ENCODE peak calls at places on chromosomes 7 and 10, in seven cellular contexts. Y is WTC11, P is osteocyte, S is progenitor cell of endocrine pancreas, A is ovary, H is heart right ventricle, V is fibroblast of pulmonary artery. K is an unnamed sample.

GRCh38 chr10:104170610-104171269 is 48.8 kb downstream of the SFR1 start:
- DNase-seq in Y (no peak), P (no peak), S (no peak), A (no peak), H (no peak), V (no peak), K (no peak)

GRCh38 chr10:72258617-72259016 is 15.1 kb upstream of the DDIT4 start:
- DNase-seq in Y (no peak), P (no peak), S (no peak), A (no peak), H (no peak), V (no peak), K (no peak)

GRCh38 chr7:45662018-45662417 is 87.8 kb downstream of the ADCY1 start:
- DNase-seq in Y (no peak), P (peak; percentile 53), S (no peak), A (no peak), H (no peak), V (no peak), K (no peak)

GRCh38 chr10:114491419-114491818 is 87.1 kb upstream of the AFAP1L2 start:
- DNase-seq in Y (no peak), P (no peak), S (no peak), A (no peak), H (no peak), V (no peak), K (no peak)

GRCh38 chr10:46290101-46290884 is 3.5 kb downstream of the ANTXRL start:
- DNase-seq in Y (no peak), P (no peak), S (no peak), A (no peak), H (no peak), V (no peak), K (no peak)

GRCh38 chr10:130399425-130399950 is 263.3 kb downstream of the GLRX3 start:
- DNase-seq in Y (no peak), P (peak; percentile 62), S (no peak), A (no peak), H (no peak), V (no peak), K (no peak)

GRCh38 chr10:132669208-132669861 is 116.6 kb downstream of the NKX6-2 start:
- DNase-seq in Y (peak; percentile 5), P (no peak), S (no peak), A (no peak), H (no peak), V (no peak), K (no peak)

GRCh38 chr10:96910488-96911395 is 78.6 kb downstream of the LCOR start:
- DNase-seq in Y (no peak), P (no peak), S (no peak), A (no peak), H (no peak), V (peak; percentile 56), K (no peak)

GRCh38 chr7:74657692-74658170 is at the start of gene GTF2I:
- DNase-seq in Y (peak; percentile 52), P (peak; percentile 88), S (peak; percentile 55), A (no peak), H (no peak), V (no peak), K (no peak)

GRCh38 chr10:137031-137430 is 1.8 kb downstream of the ZMYND11 start:
- DNase-seq in Y (peak; percentile 38), P (no peak), S (no peak), A (no peak), H (no peak), V (peak; percentile 23), K (no peak)

GRCh38 chr7:154484943-154485342 is 432.7 kb downstream of the DPP6 start:
- DNase-seq in Y (no peak), P (no peak), S (no peak), A (no peak), H (no peak), V (no peak), K (no peak)

GRCh38 chr7:151378011-151378410 is 31.8 kb downstream of the WDR86 start:
- DNase-seq in Y (no peak), P (no peak), S (no peak), A (no peak), H (no peak), V (no peak), K (no peak)

GRCh38 chr10:60282771-60283353 is 106.8 kb downstream of the ANK3 start:
- DNase-seq in Y (no peak), P (no peak), S (no peak), A (no peak), H (no peak), V (peak; percentile 65), K (no peak)

GRCh38 chr10:133034762-133035161 is 53.0 kb upstream of the ADGRA1 start:
- DNase-seq in Y (no peak), P (no peak), S (no peak), A (no peak), H (no peak), V (no peak), K (no peak)

GRCh38 chr7:22442187-22442886 is 57.7 kb downstream of the STEAP1B start:
- DNase-seq in Y (no peak), P (no peak), S (no peak), A (no peak), H (no peak), V (no peak), K (no peak)

GRCh38 chr10:4771554-4772201 is 54.3 kb upstream of the AKR1E2 start:
- DNase-seq in Y (no peak), P (no peak), S (no peak), A (no peak), H (no peak), V (peak; percentile 64), K (no peak)

GRCh38 chr7:151863386-151864079 is 13.4 kb downstream of the PRKAG2 start:
- DNase-seq in Y (peak; percentile 37), P (no peak), S (no peak), A (no peak), H (no peak), V (no peak), K (no peak)

GRCh38 chr7:22356855-22357310 is at the start of gene RAPGEF5:
- DNase-seq in Y (peak; percentile 46), P (no peak), S (peak; percentile 22), A (no peak), H (peak; percentile 14), V (no peak), K (peak; percentile 53)

GRCh38 chr7:39044489-39044888 is 66.8 kb downstream of the POU6F2 start:
- DNase-seq in Y (no peak), P (no peak), S (no peak), A (no peak), H (no peak), V (no peak), K (no peak)

GRCh38 chr10:69874464-69874863 is 72.8 kb downstream of the COL13A1 start:
- DNase-seq in Y (no peak), P (no peak), S (no peak), A (no peak), H (no peak), V (peak; percentile 82), K (no peak)

GRCh38 chr7:73966941-73967831 is 60.8 kb upstream of the ELN start:
- DNase-seq in Y (no peak), P (peak; percentile 68), S (no peak), A (no peak), H (no peak), V (no peak), K (no peak)

GRCh38 chr10:3523309-3524050 is 261.5 kb downstream of the KLF6 start:
- DNase-seq in Y (no peak), P (no peak), S (no peak), A (no peak), H (no peak), V (no peak), K (no peak)

GRCh38 chr10:3527144-3527543 is 257.9 kb downstream of the KLF6 start:
- DNase-seq in Y (no peak), P (no peak), S (no peak), A (no peak), H (no peak), V (no peak), K (no peak)

GRCh38 chr10:3525832-3526449 is 259.1 kb downstream of the KLF6 start:
- DNase-seq in Y (no peak), P (peak; percentile 85), S (no peak), A (no peak), H (no peak), V (peak; percentile 96), K (no peak)

GRCh38 chr10:3526721-3527120 is 258.3 kb downstream of the KLF6 start:
- DNase-seq in Y (no peak), P (no peak), S (no peak), A (no peak), H (no peak), V (peak; percentile 81), K (no peak)

GRCh38 chr10:3524086-3524960 is 260.7 kb downstream of the KLF6 start:
- DNase-seq in Y (no peak), P (no peak), S (no peak), A (no peak), H (no peak), V (no peak), K (no peak)
- TF ChIP-seq CTCF in Y (no peak), P (no peak), S (no peak), A (no peak), H (no peak), V (no peak), K (no peak)

DNA sequence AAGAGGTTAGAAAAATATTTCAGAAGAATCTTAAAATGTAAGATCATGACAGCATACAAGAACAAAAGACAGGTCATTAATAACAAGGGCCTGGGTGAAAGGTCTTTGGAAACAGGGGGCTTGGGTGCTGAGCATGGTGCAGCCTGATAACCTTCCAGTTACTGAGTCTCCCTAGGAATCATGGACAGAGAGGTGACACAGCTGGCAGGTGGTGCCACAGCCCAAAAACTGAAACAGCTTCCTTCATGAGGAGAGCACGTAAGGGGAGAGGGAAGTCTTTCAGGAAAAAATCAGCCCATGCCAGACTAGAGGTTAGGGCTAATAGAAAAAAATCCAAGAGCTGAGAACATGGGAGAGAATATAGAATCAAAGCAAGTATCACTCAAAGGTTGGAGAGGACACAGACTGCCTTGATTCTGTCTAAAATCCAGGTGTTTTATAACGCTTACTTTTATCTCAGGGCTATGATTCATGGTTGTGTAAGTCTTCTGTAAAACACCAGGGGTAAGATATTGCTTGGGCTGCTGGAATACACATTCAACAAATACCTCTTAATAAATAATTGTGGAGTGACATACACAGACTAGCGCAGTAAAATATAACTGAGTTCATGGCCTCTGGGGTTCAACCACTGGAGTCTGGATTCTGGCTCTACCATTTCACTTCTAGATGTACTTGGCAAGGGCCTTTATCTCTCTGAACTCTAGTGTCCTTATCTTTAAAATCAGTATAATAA is 88.1 kb downstream of the SEMA3C start:
- DNase-seq in Y (no peak), P (no peak), S (no peak), A (no peak), H (no peak), V (peak; percentile 55), K (no peak)
- TF ChIP-seq CTCF in Y (no peak), P (no peak), S (no peak), A (no peak), H (no peak), V (no peak), K (no peak)

GRCh38 chr10:62636825-62637248 is 167.7 kb upstream of the ADO start:
- DNase-seq in Y (no peak), P (no peak), S (no peak), A (no peak), H (no peak), V (no peak), K (no peak)
- TF ChIP-seq CTCF in Y (no peak), P (no peak), S (no peak), A (no peak), H (peak; percentile 16), V (peak; percentile 11), K (no peak)

DNA sequence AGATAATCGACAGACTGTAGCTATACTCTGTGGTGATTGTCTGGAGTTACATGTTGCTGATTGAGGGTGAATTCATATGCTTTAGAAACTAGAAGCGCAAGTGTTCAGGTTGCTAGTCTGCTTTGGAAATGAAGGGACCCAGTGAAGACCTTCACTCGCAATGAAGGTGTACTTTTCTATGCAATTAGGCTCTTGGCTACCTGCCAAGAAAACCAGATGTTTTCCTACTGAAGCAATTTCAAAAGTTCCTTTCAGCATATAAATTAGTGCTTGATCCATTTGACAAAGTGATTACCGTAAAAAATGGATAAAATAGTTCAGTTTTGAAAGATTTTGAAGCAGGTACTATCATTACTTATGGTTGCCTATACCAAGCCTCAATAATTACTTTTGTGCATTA is 10.0 kb upstream of the STK31 start:
- DNase-seq in Y (no peak), P (no peak), S (no peak), A (no peak), H (no peak), V (no peak), K (no peak)
- TF ChIP-seq CTCF in Y (no peak), P (no peak), S (no peak), A (no peak), H (no peak), V (no peak), K (no peak)

K was measured in D721Med.